ENCODE peak calls at places on chromosomes 3 and 15, in seven cellular contexts. R, I, U, K, F, L and X are unnamed samples.

GRCh38 chr3:52237006-52237658 is 1.8 kb downstream of the TWF2 start:
- DNase-seq in R (no peak), I (no peak), U (no peak), K (no peak), F (no peak), L (no peak), X (no peak)

GRCh38 chr3:39183231-39184080 is 8.9 kb downstream of the XIRP1 start:
- DNase-seq in R (no peak), I (no peak), U (no peak), K (no peak), F (no peak), L (no peak), X (no peak)

GRCh38 chr15:91704343-91704742 is 149.2 kb upstream of the SLCO3A1 start:
- DNase-seq in R (no peak), I (no peak), U (no peak), K (no peak), F (no peak), L (no peak), X (no peak)

GRCh38 chr15:50765202-50765967 is at the start of gene SPPL2A:
- DNase-seq in R (peak), I (peak), U (peak), K (peak), F (peak), L (peak), X (peak)

GRCh38 chr3:137041251-137041650 is 83.5 kb downstream of the IL20RB start:
- DNase-seq in R (no peak), I (no peak), U (no peak), K (no peak), F (no peak), L (no peak), X (no peak)

GRCh38 chr3:148902173-148902791 is 37.2 kb downstream of the CPA3 start:
- DNase-seq in R (peak), I (no peak), U (peak), K (peak), F (peak), L (peak), X (no peak)

GRCh38 chr3:51343918-51344687 is 41.0 kb upstream of the MANF start:
- DNase-seq in R (peak), I (no peak), U (peak), K (peak), F (peak), L (peak), X (no peak)

GRCh38 chr3:169002689-169003088 is 660.8 kb downstream of the MECOM start:
- DNase-seq in R (no peak), I (no peak), U (no peak), K (no peak), F (no peak), L (peak), X (no peak)

GRCh38 chr3:54670269-54671000 is 257.4 kb downstream of the LRTM1 start:
- DNase-seq in R (no peak), I (no peak), U (no peak), K (no peak), F (no peak), L (no peak), X (peak)

GRCh38 chr3:33105341-33105943 is 8.4 kb upstream of the CRTAP start:
- DNase-seq in R (no peak), I (no peak), U (no peak), K (no peak), F (peak), L (no peak), X (no peak)

GRCh38 chr3:62870321-62870720 is 4.9 kb downstream of the CADPS start:
- DNase-seq in R (no peak), I (no peak), U (peak), K (no peak), F (no peak), L (peak), X (no peak)

GRCh38 chr3:42728056-42728455 is 25.5 kb upstream of the HHATL start:
- DNase-seq in R (no peak), I (no peak), U (no peak), K (no peak), F (no peak), L (no peak), X (no peak)

GRCh38 chr15:66153549-66154415 is 99.8 kb downstream of the MEGF11 start:
- DNase-seq in R (no peak), I (no peak), U (no peak), K (no peak), F (no peak), L (no peak), X (no peak)